ENCODE peak calls at places on chromosomes 16 and 17, in seven cellular contexts. D is H9, A is ovary, Z is right cardiac atrium, C is left lung, K is Peyer's patch, L is prostate gland. R is an unnamed sample.

GRCh38 chr17:64103751-64104364 is 26.1 kb downstream of the ERN1 start:
- DNase-seq in D (no peak), A (no peak), Z (no peak), C (no peak), K (no peak), L (no peak), R (no peak)

GRCh38 chr16:995087-995486 is 13.5 kb downstream of the SOX8 start:
- DNase-seq in D (no peak), A (no peak), Z (no peak), C (no peak), K (no peak), L (no peak), R (no peak)

GRCh38 chr16:57801856-57802634 is at the start of gene KIFC3:
- DNase-seq in D (peak; percentile 49), A (peak; percentile 93), Z (peak; percentile 91), C (peak; percentile 94), K (peak; percentile 81), L (peak; percentile 52), R (no peak)

GRCh38 chr16:75340715-75341500 is 89.5 kb upstream of the BCAR1 start:
- DNase-seq in D (no peak), A (no peak), Z (no peak), C (no peak), K (no peak), L (no peak), R (no peak)

GRCh38 chr16:3106205-3106928 is 6.0 kb upstream of the ZNF205 start:
- DNase-seq in D (peak; percentile 97), A (peak; percentile 92), Z (peak; percentile 91), C (peak; percentile 95), K (peak; percentile 97), L (peak; percentile 93), R (peak; percentile 85)

GRCh38 chr16:57593021-57593420 is 35.4 kb upstream of the ADGRG1 start:
- DNase-seq in D (no peak), A (no peak), Z (no peak), C (no peak), K (no peak), L (no peak), R (no peak)

GRCh38 chr17:17513626-17514025 is 17.4 kb upstream of the RASD1 start:
- DNase-seq in D (no peak), A (no peak), Z (no peak), C (peak; percentile 23), K (no peak), L (no peak), R (no peak)

GRCh38 chr16:1759511-1759910 is 11.8 kb downstream of the NME3 start:
- DNase-seq in D (no peak), A (no peak), Z (no peak), C (peak; percentile 72), K (peak; percentile 43), L (no peak), R (no peak)

GRCh38 chr17:70138309-70138865 is 30.9 kb upstream of the KCNJ2 start:
- DNase-seq in D (no peak), A (no peak), Z (no peak), C (no peak), K (no peak), L (no peak), R (no peak)

GRCh38 chr17:69961488-69962145 is 113.4 kb upstream of the KCNJ16 start:
- DNase-seq in D (peak; percentile 73), A (peak; percentile 20), Z (no peak), C (no peak), K (no peak), L (peak; percentile 5), R (no peak)

GRCh38 chr16:10881479-10882030 is 4.6 kb downstream of the CIITA start:
- DNase-seq in D (no peak), A (no peak), Z (no peak), C (no peak), K (no peak), L (no peak), R (no peak)
- H3K27me3 ChIP-seq in D (peaks cover 4% of the 10 kb centered on the region), A (no peaks in the 10 kb centered on the region), Z (no peaks in the 10 kb centered on the region), C (no peaks in the 10 kb centered on the region), K (no peaks in the 10 kb centered on the region), L (no peaks in the 10 kb centered on the region), R (peaks cover 4% of the 10 kb centered on the region)

DNA sequence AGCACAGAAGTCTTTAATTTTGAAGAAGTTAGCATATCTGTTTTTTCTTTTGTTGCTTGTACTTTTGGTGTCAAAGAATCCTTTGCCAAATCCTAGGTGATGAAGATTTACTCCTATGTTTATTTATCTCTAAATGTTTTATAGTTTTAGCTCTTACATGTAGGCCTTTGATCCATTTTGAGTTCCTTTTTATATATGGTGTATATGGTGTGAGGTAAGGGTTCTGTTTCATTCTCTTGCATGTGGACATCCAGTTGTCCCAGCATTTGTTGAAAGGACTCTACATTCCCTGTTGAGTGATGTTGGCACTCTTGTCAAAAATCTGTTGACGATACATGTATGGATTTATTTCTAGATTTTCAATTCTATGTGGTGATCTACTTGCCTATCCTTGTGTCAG is 62.2 kb downstream of the RNF213 start:
- DNase-seq in D (no peak), A (no peak), Z (no peak), C (no peak), K (no peak), L (no peak), R (no peak)
- H3K4me1 ChIP-seq in D (no peaks in the 10 kb centered on the region), A (no peaks in the 10 kb centered on the region), Z (no peaks in the 10 kb centered on the region), C (no peaks in the 10 kb centered on the region), K (no peaks in the 10 kb centered on the region), L (no peaks in the 10 kb centered on the region), R (no peaks in the 10 kb centered on the region)

GRCh38 chr17:1229891-1230571 is 40.2 kb upstream of the BHLHA9 start:
- DNase-seq in D (no peak), A (no peak), Z (no peak), C (peak; percentile 76), K (no peak), L (no peak), R (no peak)

GRCh38 chr17:1229354-1229890 is 40.8 kb upstream of the BHLHA9 start:
- DNase-seq in D (peak; percentile 60), A (peak; percentile 32), Z (peak; percentile 73), C (peak; percentile 96), K (peak; percentile 85), L (no peak), R (peak; percentile 36)

GRCh38 chr17:1227917-1228751 is 42.1 kb upstream of the BHLHA9 start:
- DNase-seq in D (peak; percentile 58), A (no peak), Z (peak; percentile 53), C (peak; percentile 80), K (peak; percentile 64), L (no peak), R (no peak)

GRCh38 chr17:1227365-1227764 is 42.9 kb upstream of the BHLHA9 start:
- DNase-seq in D (no peak), A (no peak), Z (no peak), C (no peak), K (no peak), L (no peak), R (no peak)

GRCh38 chr17:1228752-1229353 is 41.4 kb upstream of the BHLHA9 start:
- DNase-seq in D (no peak), A (no peak), Z (no peak), C (peak; percentile 83), K (peak; percentile 58), L (no peak), R (no peak)
- H3K27me3 ChIP-seq in D (peaks cover 41% of the 10 kb centered on the region), A (peaks cover 2% of the 10 kb centered on the region), Z (no peaks in the 10 kb centered on the region), C (no peaks in the 10 kb centered on the region), K (no peaks in the 10 kb centered on the region), L (peaks cover 4% of the 10 kb centered on the region), R (peaks cover 6% of the 10 kb centered on the region)

GRCh38 chr17:1060991-1061390 is 64.1 kb downstream of the TIMM22 start:
- DNase-seq in D (no peak), A (peak; percentile 47), Z (peak; percentile 60), C (peak; percentile 93), K (no peak), L (no peak), R (no peak)
- H3K4me1 ChIP-seq in D (no peaks in the 10 kb centered on the region), A (no peaks in the 10 kb centered on the region), Z (no peaks in the 10 kb centered on the region), C (peaks cover 25% of the 10 kb centered on the region), K (no peaks in the 10 kb centered on the region), L (peaks cover 6% of the 10 kb centered on the region), R (no peaks in the 10 kb centered on the region)

R was measured in naive thymus-derived CD4-positive, alpha-beta T cell.